ENCODE peak calls at places on chromosome 21, in six cellular contexts. S is GM06990, N is fibroblast of mammary gland, M is AG04449, A is choroid plexus epithelial cell, G is pancreas. U is an unnamed sample.

GRCh38 chr21:41916888-41917433 is 36.9 kb downstream of the C2CD2 start:
- DNase-seq in S (no peak), N (no peak), M (no peak), A (no peak), G (no peak), U (no peak)

GRCh38 chr21:25214676-25215075 is 392.6 kb downstream of the MRPL39 start:
- DNase-seq in S (no peak), N (no peak), M (no peak), A (no peak), G (no peak), U (no peak)

GRCh38 chr21:32916522-32917099 is 109.1 kb upstream of the OLIG2 start:
- DNase-seq in S (no peak), N (peak), M (no peak), A (no peak), G (no peak), U (no peak)

GRCh38 chr21:25689226-25689625 is 45.5 kb downstream of the ATP5PF start:
- DNase-seq in S (no peak), N (peak), M (no peak), A (no peak), G (no peak), U (no peak)

GRCh38 chr21:17610862-17611261 is 1.8 kb downstream of the BTG3 start:
- DNase-seq in S (no peak), N (peak), M (no peak), A (peak), G (no peak), U (no peak)

GRCh38 chr21:18274370-18274769 is 29.7 kb downstream of the CHODL start:
- DNase-seq in S (no peak), N (no peak), M (no peak), A (no peak), G (no peak), U (no peak)

GRCh38 chr21:38913120-38913975 is 107.6 kb downstream of the ETS2 start:
- DNase-seq in S (peak), N (peak), M (no peak), A (peak), G (peak), U (peak)

GRCh38 chr21:40049031-40049958 is 182.1 kb downstream of the PCP4 start:
- DNase-seq in S (no peak), N (no peak), M (peak), A (no peak), G (no peak), U (no peak)

GRCh38 chr21:28906841-28907240 is 85.8 kb downstream of the LTN1 start:
- DNase-seq in S (no peak), N (no peak), M (no peak), A (no peak), G (no peak), U (no peak)

GRCh38 chr21:16072692-16073091 is 342.9 kb downstream of the USP25 start:
- DNase-seq in S (no peak), N (peak), M (peak), A (peak), G (no peak), U (peak)

GRCh38 chr21:39094847-39095525 is 88.3 kb downstream of the PSMG1 start:
- DNase-seq in S (no peak), N (peak), M (peak), A (peak), G (no peak), U (peak)

GRCh38 chr21:17538576-17538975 is 25.7 kb downstream of the CXADR start:
- DNase-seq in S (no peak), N (no peak), M (no peak), A (no peak), G (no peak), U (no peak)

GRCh38 chr21:39952265-39952664 is 85.0 kb downstream of the PCP4 start:
- DNase-seq in S (no peak), N (no peak), M (no peak), A (no peak), G (no peak), U (no peak)

GRCh38 chr21:41803316-41803715 is 36.5 kb upstream of the RIPK4 start:
- DNase-seq in S (no peak), N (no peak), M (no peak), A (no peak), G (no peak), U (no peak)

GRCh38 chr21:37742532-37742931 is 173.7 kb downstream of the KCNJ6 start:
- DNase-seq in S (no peak), N (no peak), M (no peak), A (peak), G (no peak), U (no peak)

GRCh38 chr21:42554251-42554937 is 40.7 kb downstream of the SLC37A1 start:
- DNase-seq in S (no peak), N (no peak), M (no peak), A (no peak), G (no peak), U (no peak)

GRCh38 chr21:33587792-33588484 is 546 bp downstream of the DONSON start:
- DNase-seq in S (peak), N (peak), M (no peak), A (peak), G (peak), U (peak)

GRCh38 chr21:31938330-31939301 is 65.8 kb downstream of the HUNK start:
- DNase-seq in S (no peak), N (no peak), M (no peak), A (no peak), G (no peak), U (no peak)

GRCh38 chr21:42041711-42042110 is 29.4 kb upstream of the UMODL1 start:
- DNase-seq in S (no peak), N (no peak), M (no peak), A (no peak), G (no peak), U (no peak)

GRCh38 chr21:36429672-36430546 is 44.7 kb downstream of the CHAF1B start:
- DNase-seq in S (peak), N (peak), M (peak), A (peak), G (peak), U (peak)
- TF ChIP-seq CTCF in S (peak), N (no peak), M (peak), A (peak), G (no peak), U (no peak)

GRCh38 chr21:45556645-45557601 is 14.7 kb upstream of the SLC19A1 start:
- DNase-seq in S (no peak), N (peak), M (no peak), A (no peak), G (no peak), U (peak)
- TF ChIP-seq CTCF in S (no peak), N (no peak), M (no peak), A (no peak), G (no peak), U (no peak)

DNA sequence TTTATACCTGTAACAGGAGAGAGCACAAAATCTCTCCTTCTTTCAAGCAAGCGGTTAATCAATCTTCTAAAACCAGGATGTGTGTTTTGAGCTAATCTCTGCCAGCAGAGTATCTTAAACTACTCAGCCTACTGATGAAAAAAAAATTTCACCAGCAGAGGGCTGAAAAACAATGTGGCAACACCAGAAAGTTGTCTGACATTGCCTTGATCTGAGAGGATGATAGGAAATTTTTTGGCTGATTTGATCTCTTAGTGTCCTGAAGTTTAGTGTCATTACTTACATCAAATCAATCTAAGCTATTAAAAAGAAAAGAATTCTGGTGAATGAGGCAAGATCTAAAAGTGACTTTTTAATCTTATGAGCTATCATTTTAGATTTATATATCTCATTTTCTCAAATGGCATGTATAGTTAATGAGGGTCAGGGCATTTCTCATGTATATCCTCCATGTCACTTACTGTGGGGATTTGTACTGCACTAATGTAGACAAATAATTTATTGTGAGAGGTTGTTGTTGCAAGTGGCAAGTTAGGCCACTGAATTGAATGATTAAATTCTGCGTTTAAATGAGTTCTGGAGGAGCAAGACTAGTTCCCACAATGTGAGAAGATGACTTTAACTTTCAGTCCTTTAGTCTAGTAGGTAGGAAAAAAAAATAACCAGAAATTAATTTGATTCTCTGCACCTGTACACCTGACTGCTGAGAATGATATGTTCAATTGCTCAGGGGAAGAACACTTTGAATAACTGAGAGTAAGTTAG is 10.8 kb downstream of the ADAMTS1 start:
- DNase-seq in S (no peak), N (no peak), M (no peak), A (peak), G (no peak), U (peak)
- TF ChIP-seq CTCF in S (no peak), N (peak), M (peak), A (peak), G (no peak), U (peak)

DNA sequence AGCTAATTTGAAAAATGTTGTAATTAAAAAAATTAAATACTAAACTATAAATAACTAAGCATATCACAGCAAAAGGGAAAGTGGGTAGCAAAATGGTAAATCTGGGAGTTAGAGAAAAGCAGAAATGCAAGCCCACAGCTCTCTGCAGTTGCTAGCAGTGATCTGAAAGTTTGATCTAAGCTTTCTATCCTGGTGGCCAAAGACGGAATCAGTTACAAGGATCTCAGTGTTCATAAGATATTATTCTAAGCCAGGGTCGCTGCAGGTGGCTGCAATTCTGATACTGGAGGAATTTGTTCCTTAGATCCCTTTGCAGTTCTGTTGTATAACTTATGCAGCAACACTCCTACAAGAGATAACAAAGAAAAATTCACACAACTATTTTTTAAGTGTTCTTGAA is 363.7 kb downstream of the SETD4 start:
- DNase-seq in S (no peak), N (no peak), M (no peak), A (peak), G (no peak), U (no peak)
- TF ChIP-seq CTCF in S (no peak), N (no peak), M (no peak), A (peak), G (no peak), U (no peak)

GRCh38 chr21:27477321-27477720 is 510.4 kb upstream of the ADAMTS5 start:
- DNase-seq in S (no peak), N (peak), M (no peak), A (no peak), G (no peak), U (no peak)

GRCh38 chr21:27480841-27481261 is 514.0 kb upstream of the ADAMTS5 start:
- DNase-seq in S (no peak), N (peak), M (no peak), A (peak), G (no peak), U (peak)

GRCh38 chr21:27475363-27475955 is 508.6 kb upstream of the ADAMTS5 start:
- DNase-seq in S (no peak), N (peak), M (no peak), A (peak), G (no peak), U (no peak)

GRCh38 chr21:27476696-27477095 is 509.8 kb upstream of the ADAMTS5 start:
- DNase-seq in S (no peak), N (peak), M (peak), A (peak), G (no peak), U (peak)
- TF ChIP-seq CTCF in S (no peak), N (peak), M (peak), A (peak), G (peak), U (peak)